ENCODE peak calls at places on chromosomes 11 and 22, in six cellular contexts. One of them, this sample, is unnamed. For H3K4me1, the result is how much of the 10 kb centered on the place peaks cover.

GRCh38 chr11:44421090-44421675 is 111.2 kb upstream of the ALX4 start:
- DNase-seq in SK-N-SH: no peak
- DNase-seq in GM12878: no peak
- DNase-seq in K562: no peak
- DNase-seq in HCT116: no peak
- DNase-seq in HepG2: no peak
- DNase-seq in this sample: no peak

GRCh38 chr22:50031189-50032091 is 18.9 kb upstream of the IL17REL start:
- DNase-seq in K562: no peak
- DNase-seq in HCT116: no peak
- DNase-seq in GM12878: no peak
- DNase-seq in HepG2: no peak
- DNase-seq in SK-N-SH: peak
- DNase-seq in this sample: no peak

GRCh38 chr22:37486224-37486845 is at the start of gene MFNG:
- DNase-seq in SK-N-SH: peak
- DNase-seq in HepG2: peak
- DNase-seq in GM12878: peak
- DNase-seq in K562: peak
- DNase-seq in HCT116: no peak
- DNase-seq in this sample: peak

GRCh38 chr11:104665631-104666030 is 232.6 kb downstream of the CASP12 start:
- DNase-seq in SK-N-SH: no peak
- DNase-seq in K562: no peak
- DNase-seq in HepG2: no peak
- DNase-seq in GM12878: no peak
- DNase-seq in HCT116: no peak
- DNase-seq in this sample: no peak

GRCh38 chr11:63670738-63671321 is 346 bp downstream of the ATL3 start:
- DNase-seq in HepG2: no peak
- DNase-seq in HCT116: no peak
- DNase-seq in K562: peak
- DNase-seq in SK-N-SH: peak
- DNase-seq in GM12878: no peak
- DNase-seq in this sample: no peak

GRCh38 chr11:134532921-134533421 is 120.9 kb upstream of the B3GAT1 start:
- DNase-seq in GM12878: no peak
- DNase-seq in K562: no peak
- DNase-seq in HepG2: no peak
- DNase-seq in SK-N-SH: no peak
- DNase-seq in HCT116: no peak
- DNase-seq in this sample: peak

GRCh38 chr22:37303821-37304274 is 21.5 kb downstream of the CYTH4 start:
- DNase-seq in HCT116: peak
- DNase-seq in HepG2: peak
- DNase-seq in K562: peak
- DNase-seq in SK-N-SH: no peak
- DNase-seq in GM12878: no peak
- DNase-seq in this sample: no peak

GRCh38 chr11:45934580-45935318 is 12.3 kb downstream of the LARGE2 start:
- DNase-seq in K562: no peak
- DNase-seq in GM12878: no peak
- DNase-seq in HCT116: no peak
- DNase-seq in SK-N-SH: no peak
- DNase-seq in HepG2: no peak
- DNase-seq in this sample: no peak

GRCh38 chr11:78420255-78420764 is 2.7 kb upstream of the GAB2 start:
- DNase-seq in HCT116: no peak
- DNase-seq in GM12878: no peak
- DNase-seq in K562: peak
- DNase-seq in HepG2: peak
- DNase-seq in SK-N-SH: peak
- DNase-seq in this sample: no peak

GRCh38 chr22:36331912-36332622 is 55.7 kb downstream of the MYH9 start:
- DNase-seq in SK-N-SH: peak
- DNase-seq in K562: no peak
- DNase-seq in HCT116: no peak
- DNase-seq in GM12878: peak
- DNase-seq in HepG2: no peak
- DNase-seq in this sample: no peak

GRCh38 chr11:17766590-17766989 is 32.0 kb downstream of the KCNC1 start:
- DNase-seq in HCT116: peak
- DNase-seq in K562: peak
- DNase-seq in HepG2: no peak
- DNase-seq in GM12878: no peak
- DNase-seq in SK-N-SH: no peak
- DNase-seq in this sample: no peak

GRCh38 chr22:26852176-26852575 is 194.8 kb downstream of the MIAT start:
- DNase-seq in GM12878: no peak
- DNase-seq in HCT116: no peak
- DNase-seq in K562: peak
- DNase-seq in SK-N-SH: no peak
- DNase-seq in HepG2: no peak
- DNase-seq in this sample: peak

DNA sequence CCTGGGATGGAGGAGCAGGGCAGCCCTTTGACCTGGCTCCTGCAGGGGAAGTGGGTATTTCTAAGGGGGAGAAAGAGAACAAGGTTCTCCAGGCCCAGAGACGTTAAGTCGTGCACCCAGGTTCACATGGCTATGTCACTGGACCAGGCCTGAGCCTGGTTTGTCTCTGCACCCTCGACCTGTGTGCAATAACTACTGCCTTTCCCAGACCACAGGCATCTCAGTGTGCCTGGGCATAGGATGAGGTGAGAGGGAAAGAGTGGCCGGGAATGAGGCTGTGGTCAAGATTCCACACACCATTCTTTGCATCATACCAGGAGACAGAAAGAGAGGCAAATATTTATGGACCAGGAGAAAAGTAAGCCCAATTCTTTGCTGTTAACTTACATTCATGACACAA is 66.8 kb downstream of the PRR5L start:
- DNase-seq in GM12878: no peak
- DNase-seq in HCT116: no peak
- DNase-seq in HepG2: no peak
- DNase-seq in SK-N-SH: no peak
- DNase-seq in K562: no peak
- DNase-seq in this sample: no peak
- TF ChIP-seq SIN3A in GM12878: no peak
- TF ChIP-seq SIN3A in HCT116: no peak
- TF ChIP-seq SIN3A in HepG2: no peak
- TF ChIP-seq SIN3A in SK-N-SH: no peak
- TF ChIP-seq SIN3A in K562: no peak
- TF ChIP-seq SIN3A in this sample: no peak

GRCh38 chr11:103450241-103450640 is 341.0 kb downstream of the DYNC2H1 start:
- DNase-seq in K562: no peak
- DNase-seq in SK-N-SH: no peak
- DNase-seq in HepG2: no peak
- DNase-seq in GM12878: no peak
- DNase-seq in HCT116: no peak
- DNase-seq in this sample: no peak
- H3K4me1 ChIP-seq in K562: under half
- H3K4me1 ChIP-seq in SK-N-SH: under half
- H3K4me1 ChIP-seq in HepG2: under half
- H3K4me1 ChIP-seq in GM12878: under half
- H3K4me1 ChIP-seq in HCT116: under half
- H3K4me1 ChIP-seq in this sample: under half

GRCh38 chr22:22772883-22773282 is 114.7 kb upstream of the IGLL5 start:
- DNase-seq in HepG2: no peak
- DNase-seq in K562: no peak
- DNase-seq in HCT116: no peak
- DNase-seq in SK-N-SH: no peak
- DNase-seq in GM12878: no peak
- DNase-seq in this sample: no peak
- TF ChIP-seq MAX in HepG2: no peak
- TF ChIP-seq MAX in K562: no peak
- TF ChIP-seq MAX in HCT116: no peak
- TF ChIP-seq MAX in SK-N-SH: no peak
- TF ChIP-seq MAX in GM12878: no peak
- TF ChIP-seq MAX in this sample: no peak

GRCh38 chr11:128574576-128575011 is 12.8 kb downstream of the ETS1 start:
- DNase-seq in K562: no peak
- DNase-seq in SK-N-SH: no peak
- DNase-seq in HepG2: no peak
- DNase-seq in HCT116: no peak
- DNase-seq in GM12878: no peak
- DNase-seq in this sample: no peak
- TF ChIP-seq SIN3A in K562: no peak
- TF ChIP-seq SIN3A in SK-N-SH: no peak
- TF ChIP-seq SIN3A in HepG2: no peak
- TF ChIP-seq SIN3A in HCT116: no peak
- TF ChIP-seq SIN3A in GM12878: no peak
- TF ChIP-seq SIN3A in this sample: no peak

DNA sequence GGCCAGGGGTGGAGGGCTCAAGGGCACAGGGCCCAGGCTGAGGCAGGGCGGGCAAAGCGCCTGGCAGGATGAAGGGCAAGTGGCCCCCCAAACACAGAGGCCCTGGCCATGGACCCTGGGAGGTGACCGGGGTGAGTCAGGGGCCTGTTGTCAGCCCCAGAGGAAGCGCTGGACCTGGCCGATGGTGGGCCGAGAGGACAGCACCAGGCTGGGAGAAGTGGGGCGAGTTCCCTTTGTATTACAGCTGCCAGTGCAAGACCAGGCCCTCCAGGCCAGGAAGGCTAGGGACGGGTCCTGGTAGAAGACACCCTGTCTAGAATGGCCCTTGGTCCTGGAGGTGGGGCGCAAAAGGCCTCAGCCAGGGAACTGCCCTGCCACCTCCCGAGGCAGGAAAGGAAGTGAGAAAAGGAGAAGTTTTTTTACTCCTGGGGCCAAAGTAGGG is 12.8 kb downstream of the CXCR5 start:
- DNase-seq in HCT116: no peak
- DNase-seq in HepG2: no peak
- DNase-seq in GM12878: no peak
- DNase-seq in SK-N-SH: no peak
- DNase-seq in K562: no peak
- DNase-seq in this sample: no peak
- H3K4me1 ChIP-seq in HCT116: under half
- H3K4me1 ChIP-seq in HepG2: under half
- H3K4me1 ChIP-seq in GM12878: under half
- H3K4me1 ChIP-seq in SK-N-SH: under half
- H3K4me1 ChIP-seq in K562: under half
- H3K4me1 ChIP-seq in this sample: under half

GRCh38 chr22:39090426-39091064 is 6.5 kb upstream of the APOBEC3H start:
- DNase-seq in HCT116: no peak
- DNase-seq in HepG2: no peak
- DNase-seq in SK-N-SH: no peak
- DNase-seq in GM12878: no peak
- DNase-seq in K562: no peak
- DNase-seq in this sample: no peak
- TF ChIP-seq MAX in HCT116: no peak
- TF ChIP-seq MAX in HepG2: no peak
- TF ChIP-seq MAX in SK-N-SH: no peak
- TF ChIP-seq MAX in GM12878: no peak
- TF ChIP-seq MAX in K562: no peak
- TF ChIP-seq MAX in this sample: no peak

GRCh38 chr11:111913997-111914396 is 1.5 kb downstream of the HSPB2 start:
- DNase-seq in SK-N-SH: no peak
- DNase-seq in K562: no peak
- DNase-seq in GM12878: no peak
- DNase-seq in HCT116: no peak
- DNase-seq in HepG2: peak
- DNase-seq in this sample: no peak
- TF ChIP-seq SIN3A in SK-N-SH: no peak
- TF ChIP-seq SIN3A in K562: no peak
- TF ChIP-seq SIN3A in GM12878: no peak
- TF ChIP-seq SIN3A in HCT116: no peak
- TF ChIP-seq SIN3A in HepG2: no peak
- TF ChIP-seq SIN3A in this sample: no peak

GRCh38 chr11:68039526-68040086 is 781 bp downstream of the TCIRG1 start:
- DNase-seq in HepG2: peak
- DNase-seq in GM12878: no peak
- DNase-seq in K562: peak
- DNase-seq in HCT116: no peak
- DNase-seq in SK-N-SH: peak
- DNase-seq in this sample: no peak

GRCh38 chr11:68040121-68040956 is 1.5 kb downstream of the TCIRG1 start:
- DNase-seq in HepG2: peak
- DNase-seq in SK-N-SH: peak
- DNase-seq in GM12878: peak
- DNase-seq in K562: peak
- DNase-seq in HCT116: no peak
- DNase-seq in this sample: peak

GRCh38 chr11:68037481-68038225 is 1.2 kb upstream of the TCIRG1 start:
- DNase-seq in K562: no peak
- DNase-seq in GM12878: no peak
- DNase-seq in SK-N-SH: no peak
- DNase-seq in HepG2: no peak
- DNase-seq in HCT116: no peak
- DNase-seq in this sample: no peak

GRCh38 chr11:68038226-68038717 is 553 bp upstream of the TCIRG1 start:
- DNase-seq in SK-N-SH: peak
- DNase-seq in HepG2: peak
- DNase-seq in K562: peak
- DNase-seq in HCT116: no peak
- DNase-seq in GM12878: no peak
- DNase-seq in this sample: no peak

GRCh38 chr11:68038718-68039525 is at the start of gene TCIRG1:
- DNase-seq in SK-N-SH: peak
- DNase-seq in HCT116: peak
- DNase-seq in K562: peak
- DNase-seq in GM12878: peak
- DNase-seq in HepG2: peak
- DNase-seq in this sample: peak
- H3K4me1 ChIP-seq in SK-N-SH: under half
- H3K4me1 ChIP-seq in HCT116: under half
- H3K4me1 ChIP-seq in K562: under half
- H3K4me1 ChIP-seq in GM12878: under half
- H3K4me1 ChIP-seq in HepG2: under half
- H3K4me1 ChIP-seq in this sample: under half